ENCODE peak calls at places on chromosomes 12 and 14, in four cellular contexts. One of them, this sample, is unnamed.

GRCh38 chr14:78933948-78934524 is 763.9 kb downstream of the NRXN3 start:
- DNase-seq in OCI-LY7: peak
- DNase-seq in RWPE2: no peak
- DNase-seq in pancreas: no peak
- DNase-seq in this sample: peak

GRCh38 chr14:90583427-90583826 is 186.6 kb downstream of the CALM1 start:
- DNase-seq in OCI-LY7: no peak
- DNase-seq in RWPE2: no peak
- DNase-seq in pancreas: no peak
- DNase-seq in this sample: no peak

GRCh38 chr12:98295681-98296080 is 219.7 kb upstream of the TMPO start:
- DNase-seq in OCI-LY7: no peak
- DNase-seq in RWPE2: no peak
- DNase-seq in pancreas: no peak
- DNase-seq in this sample: peak

GRCh38 chr12:116547955-116548471 is 11.2 kb upstream of the MAP1LC3B2 start:
- DNase-seq in OCI-LY7: peak
- DNase-seq in RWPE2: no peak
- DNase-seq in pancreas: no peak
- DNase-seq in this sample: no peak

GRCh38 chr14:36288496-36288895 is 31.9 kb downstream of the MBIP start:
- DNase-seq in OCI-LY7: no peak
- DNase-seq in RWPE2: no peak
- DNase-seq in pancreas: no peak
- DNase-seq in this sample: no peak

GRCh38 chr12:10381912-10382628 is 7.8 kb downstream of the KLRK1 start:
- DNase-seq in OCI-LY7: no peak
- DNase-seq in RWPE2: no peak
- DNase-seq in pancreas: no peak
- DNase-seq in this sample: no peak

GRCh38 chr12:109600995-109601394 is 27.4 kb downstream of the MVK start:
- DNase-seq in OCI-LY7: no peak
- DNase-seq in RWPE2: no peak
- DNase-seq in pancreas: no peak
- DNase-seq in this sample: no peak

GRCh38 chr12:497501-498160 is 37.9 kb downstream of the B4GALNT3 start:
- DNase-seq in OCI-LY7: no peak
- DNase-seq in RWPE2: no peak
- DNase-seq in pancreas: no peak
- DNase-seq in this sample: no peak

GRCh38 chr12:7161327-7161726 is 28.2 kb upstream of the PEX5 start:
- DNase-seq in OCI-LY7: no peak
- DNase-seq in RWPE2: no peak
- DNase-seq in pancreas: no peak
- DNase-seq in this sample: no peak

GRCh38 chr12:76340680-76341435 is 7.4 kb downstream of the BBS10 start:
- DNase-seq in OCI-LY7: peak
- DNase-seq in RWPE2: no peak
- DNase-seq in pancreas: no peak
- DNase-seq in this sample: no peak

GRCh38 chr12:127600211-127600610 is 666.8 kb upstream of the TMEM132C start:
- DNase-seq in OCI-LY7: no peak
- DNase-seq in RWPE2: no peak
- DNase-seq in pancreas: no peak
- DNase-seq in this sample: no peak

GRCh38 chr12:100427078-100427477 is 46.6 kb upstream of the NR1H4 start:
- DNase-seq in OCI-LY7: no peak
- DNase-seq in RWPE2: no peak
- DNase-seq in pancreas: no peak
- DNase-seq in this sample: peak

GRCh38 chr12:1594295-1595025 is at the start of gene FBXL14:
- DNase-seq in OCI-LY7: peak
- DNase-seq in RWPE2: peak
- DNase-seq in pancreas: peak
- DNase-seq in this sample: no peak

GRCh38 chr12:47353508-47353907 is 273.7 kb upstream of the AMIGO2 start:
- DNase-seq in OCI-LY7: no peak
- DNase-seq in RWPE2: no peak
- DNase-seq in pancreas: no peak
- DNase-seq in this sample: no peak

GRCh38 chr14:63178912-63179311 is 25.3 kb upstream of the RHOJ start:
- DNase-seq in OCI-LY7: no peak
- DNase-seq in RWPE2: peak
- DNase-seq in pancreas: no peak
- DNase-seq in this sample: peak

GRCh38 chr12:113700943-113701342 is 229.3 kb upstream of the LHX5 start:
- DNase-seq in OCI-LY7: no peak
- DNase-seq in RWPE2: no peak
- DNase-seq in pancreas: no peak
- DNase-seq in this sample: no peak

GRCh38 chr14:102209224-102209966 is 69.7 kb downstream of the WDR20 start:
- DNase-seq in OCI-LY7: no peak
- DNase-seq in RWPE2: no peak
- DNase-seq in pancreas: no peak
- DNase-seq in this sample: no peak

GRCh38 chr12:57576613-57577160 is 14.3 kb upstream of the PIP4K2C start:
- DNase-seq in OCI-LY7: no peak
- DNase-seq in RWPE2: no peak
- DNase-seq in pancreas: no peak
- DNase-seq in this sample: no peak

GRCh38 chr12:131147293-131147692 is 193.6 kb downstream of the ADGRD1 start:
- DNase-seq in OCI-LY7: no peak
- DNase-seq in RWPE2: no peak
- DNase-seq in pancreas: no peak
- DNase-seq in this sample: no peak

GRCh38 chr14:102770147-102770909 is 6.9 kb upstream of the TRAF3 start:
- DNase-seq in OCI-LY7: no peak
- DNase-seq in RWPE2: no peak
- DNase-seq in pancreas: no peak
- DNase-seq in this sample: no peak

GRCh38 chr12:71804505-71804904 is 35.1 kb upstream of the TBC1D15 start:
- DNase-seq in OCI-LY7: no peak
- DNase-seq in RWPE2: no peak
- DNase-seq in pancreas: no peak
- DNase-seq in this sample: no peak

GRCh38 chr14:104546021-104546491 is 33.5 kb upstream of the C14orf180 start:
- DNase-seq in OCI-LY7: no peak
- DNase-seq in RWPE2: no peak
- DNase-seq in pancreas: peak
- DNase-seq in this sample: no peak

GRCh38 chr12:132228535-132229422 is 84.5 kb downstream of the NOC4L start:
- DNase-seq in OCI-LY7: no peak
- DNase-seq in RWPE2: peak
- DNase-seq in pancreas: no peak
- DNase-seq in this sample: no peak

GRCh38 chr12:44446181-44446580 is 429.9 kb downstream of the NELL2 start:
- DNase-seq in OCI-LY7: no peak
- DNase-seq in RWPE2: no peak
- DNase-seq in pancreas: no peak
- DNase-seq in this sample: no peak

GRCh38 chr12:57031228-57031670 is 14.9 kb upstream of the TAC3 start:
- DNase-seq in OCI-LY7: peak
- DNase-seq in RWPE2: no peak
- DNase-seq in pancreas: no peak
- DNase-seq in this sample: no peak

GRCh38 chr12:87015352-87015751 is 759.2 kb upstream of the MGAT4C start:
- DNase-seq in OCI-LY7: no peak
- DNase-seq in RWPE2: no peak
- DNase-seq in pancreas: no peak
- DNase-seq in this sample: no peak

DNA sequence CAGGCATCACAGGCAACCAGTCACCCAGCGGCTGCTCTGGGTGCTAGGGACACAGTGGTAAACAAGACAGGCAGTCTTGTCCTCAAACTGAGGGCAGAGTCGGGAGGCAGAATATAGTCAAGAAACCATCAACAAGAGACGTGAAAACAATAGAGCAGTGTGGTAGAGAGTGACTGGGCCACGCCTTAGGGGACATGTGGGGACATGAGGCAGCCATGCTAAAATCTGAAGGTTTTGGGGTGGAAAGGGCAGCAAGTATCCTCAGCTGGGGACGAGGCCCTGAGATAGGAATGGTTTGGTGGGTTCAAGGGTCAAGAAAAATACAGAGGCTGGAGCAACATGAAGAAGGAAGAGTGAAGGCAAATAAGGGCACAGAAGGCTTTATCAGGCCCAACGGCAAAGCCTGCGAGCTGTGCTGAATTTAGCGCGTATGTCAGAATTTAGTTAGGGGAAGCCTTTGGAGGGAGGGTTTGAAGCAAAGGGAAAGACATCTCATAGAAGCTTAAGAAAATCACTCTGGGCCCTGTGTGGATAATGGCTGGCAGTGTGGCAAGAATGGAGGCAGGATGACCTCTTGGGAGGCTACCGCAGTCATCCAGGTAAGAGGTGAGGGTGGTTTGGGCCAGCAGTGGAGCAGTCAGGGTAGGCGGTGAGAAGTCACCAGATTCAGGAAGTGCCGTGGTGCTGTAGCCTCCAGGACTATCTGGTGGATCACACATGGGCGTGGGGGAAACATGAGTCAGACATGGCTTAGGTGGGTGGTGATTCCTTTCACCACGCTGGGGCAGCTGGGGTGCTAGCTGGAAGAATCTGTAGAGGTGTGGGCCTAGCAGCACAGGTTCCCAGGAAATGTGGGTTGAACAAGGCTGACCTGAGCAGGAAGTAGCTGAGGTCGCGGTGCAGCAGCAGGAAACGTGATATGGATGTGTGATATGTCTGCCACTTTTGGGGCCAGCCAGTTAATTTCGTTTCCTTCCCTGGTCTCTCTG is 3.0 kb downstream of the EVL start:
- DNase-seq in OCI-LY7: peak
- DNase-seq in RWPE2: peak
- DNase-seq in pancreas: no peak
- DNase-seq in this sample: no peak
- H3K4me3 ChIP-seq in OCI-LY7: peak
- H3K4me3 ChIP-seq in RWPE2: no peak
- H3K4me3 ChIP-seq in pancreas: no peak
- H3K4me3 ChIP-seq in this sample: no peak

DNA sequence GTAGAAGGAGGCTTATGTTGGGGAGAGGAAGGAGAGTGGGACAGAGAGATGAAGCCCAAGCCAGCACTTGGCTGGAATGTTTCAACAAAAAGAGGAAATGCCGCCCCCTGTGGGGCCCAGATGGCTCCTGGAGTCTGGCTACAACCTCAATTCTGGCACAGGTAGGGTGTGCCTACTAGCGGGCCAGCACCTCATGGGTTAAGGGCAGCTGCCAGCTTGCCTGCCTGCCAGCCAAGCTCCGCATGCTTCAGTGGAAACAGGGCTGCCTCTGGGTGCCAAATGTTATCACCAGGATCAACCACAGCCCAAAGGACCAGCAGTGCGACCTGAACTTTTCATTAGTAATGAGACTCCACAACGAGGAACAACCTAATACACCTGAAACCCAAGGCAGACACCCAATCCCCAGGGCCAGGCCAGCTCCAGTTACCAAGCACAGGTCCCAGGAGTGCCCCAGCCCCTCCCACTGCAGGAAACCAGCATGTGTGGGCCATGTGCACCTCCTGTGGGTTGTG is 11.3 kb downstream of the RAB15 start:
- DNase-seq in OCI-LY7: no peak
- DNase-seq in RWPE2: no peak
- DNase-seq in pancreas: no peak
- DNase-seq in this sample: no peak
- TF ChIP-seq CTCF in OCI-LY7: peak
- TF ChIP-seq CTCF in RWPE2: no peak
- TF ChIP-seq CTCF in pancreas: no peak
- TF ChIP-seq CTCF in this sample: no peak

GRCh38 chr12:108596854-108597558 is 878 bp downstream of the TMEM119 start:
- DNase-seq in OCI-LY7: no peak
- DNase-seq in RWPE2: no peak
- DNase-seq in pancreas: no peak
- DNase-seq in this sample: no peak
- H3K4me3 ChIP-seq in OCI-LY7: no peak
- H3K4me3 ChIP-seq in RWPE2: no peak
- H3K4me3 ChIP-seq in pancreas: no peak
- H3K4me3 ChIP-seq in this sample: peak

GRCh38 chr12:16681196-16681595 is 75.2 kb upstream of the LMO3 start:
- DNase-seq in OCI-LY7: no peak
- DNase-seq in RWPE2: no peak
- DNase-seq in pancreas: no peak
- DNase-seq in this sample: no peak

GRCh38 chr12:16685107-16685506 is 79.1 kb upstream of the LMO3 start:
- DNase-seq in OCI-LY7: no peak
- DNase-seq in RWPE2: no peak
- DNase-seq in pancreas: no peak
- DNase-seq in this sample: no peak
- TF ChIP-seq CTCF in OCI-LY7: peak
- TF ChIP-seq CTCF in RWPE2: peak
- TF ChIP-seq CTCF in pancreas: no peak
- TF ChIP-seq CTCF in this sample: peak

DNA sequence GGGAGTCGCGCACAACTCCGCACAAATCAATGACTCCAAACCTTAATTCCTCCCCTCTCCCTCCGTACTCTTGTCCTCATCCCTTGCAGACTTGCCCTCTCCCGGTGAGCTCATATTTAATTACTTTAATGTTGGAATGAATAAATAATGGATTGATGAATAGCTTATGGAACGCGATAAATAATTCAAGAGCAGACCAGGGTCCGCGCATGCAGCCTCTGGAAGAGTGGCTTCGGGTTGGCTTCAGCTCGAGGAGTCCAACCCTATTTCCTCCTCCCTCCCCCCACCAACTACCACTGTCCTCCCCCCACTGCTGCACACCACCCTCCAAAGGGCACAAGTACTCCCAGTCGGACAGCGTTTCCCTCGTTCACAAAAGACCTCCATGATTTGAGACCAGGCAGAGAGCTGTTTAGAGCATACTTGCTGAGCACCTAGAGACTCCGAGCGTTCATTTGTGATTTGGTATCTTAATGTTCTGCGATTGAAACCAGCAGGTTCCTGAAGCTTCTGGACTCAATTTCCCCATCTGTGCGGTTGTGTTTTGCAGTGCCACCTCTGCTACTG is 621 bp upstream of the SIX1 start:
- DNase-seq in OCI-LY7: no peak
- DNase-seq in RWPE2: no peak
- DNase-seq in pancreas: no peak
- DNase-seq in this sample: no peak
- H3K4me3 ChIP-seq in OCI-LY7: no peak
- H3K4me3 ChIP-seq in RWPE2: peak
- H3K4me3 ChIP-seq in pancreas: peak
- H3K4me3 ChIP-seq in this sample: peak

GRCh38 chr12:88298761-88299242 is 156.7 kb downstream of the TMTC3 start:
- DNase-seq in OCI-LY7: no peak
- DNase-seq in RWPE2: no peak
- DNase-seq in pancreas: no peak
- DNase-seq in this sample: peak
- TF ChIP-seq CTCF in OCI-LY7: no peak
- TF ChIP-seq CTCF in RWPE2: no peak
- TF ChIP-seq CTCF in pancreas: no peak
- TF ChIP-seq CTCF in this sample: no peak

DNA sequence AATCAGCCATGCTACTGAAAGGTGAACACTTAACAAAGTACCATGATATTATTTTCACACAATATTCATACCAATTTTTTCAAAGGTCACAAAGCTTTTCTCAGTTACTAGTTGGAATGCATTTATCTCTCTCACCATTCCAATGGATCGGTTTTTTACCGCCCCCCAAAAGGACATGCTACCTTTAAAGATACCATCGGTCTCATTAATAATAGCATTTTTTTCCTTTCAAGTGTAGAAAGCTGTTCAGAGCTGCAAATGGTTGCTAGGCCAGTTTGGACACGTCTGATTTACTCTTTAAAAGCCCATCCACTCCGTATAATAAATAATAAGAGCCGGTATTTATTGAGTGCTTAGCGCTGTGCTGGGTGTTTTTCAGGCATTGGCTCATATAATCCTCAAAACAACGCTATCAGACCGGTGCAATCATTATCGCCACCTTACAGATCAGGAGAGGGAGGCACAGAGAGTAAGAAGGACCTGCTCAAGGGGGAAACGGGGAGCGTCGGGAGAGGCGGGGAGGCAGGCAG is 35.0 kb upstream of the STON2 start:
- DNase-seq in OCI-LY7: no peak
- DNase-seq in RWPE2: no peak
- DNase-seq in pancreas: no peak
- DNase-seq in this sample: no peak
- H3K4me3 ChIP-seq in OCI-LY7: peak
- H3K4me3 ChIP-seq in RWPE2: peak
- H3K4me3 ChIP-seq in pancreas: no peak
- H3K4me3 ChIP-seq in this sample: peak

This sample was measured in astrocyte of the cerebellum.